ENCODE peak calls at places on chromosomes 2 and 18, in six cellular contexts. F is cardiac fibroblast; L is NCI-H1092; E is neural progenitor cell; G is activated CD4-positive, alpha-beta T cell treated with anti-CD3 and anti-CD28 coated beads, Interleukin-2, amount 50 U/mL, for 24 hours; Q is erythroblast. D is an unnamed sample.
A peak's percentile ranks its signal among the peaks of the same experiment; 100 is the strongest.

GRCh38 chr2:156903335-156903734 is 354.2 kb upstream of the GALNT5 start:
- DNase-seq in F (no peak), L (no peak), G (no peak), Q (no peak), E (no peak), D (no peak)

GRCh38 chr18:70207181-70207580 is 1.7 kb upstream of the RTTN start:
- DNase-seq in G (no peak), L (no peak), Q (no peak), E (peak; percentile 3), F (no peak), D (no peak)

GRCh38 chr2:29066271-29066860 is 8.0 kb downstream of the PCARE start:
- DNase-seq in Q (no peak), L (no peak), E (no peak), G (no peak), F (peak; percentile 67), D (peak; percentile 47)

GRCh38 chr2:218217366-218218309 is 649 bp downstream of the ARPC2 start:
- DNase-seq in E (peak; percentile 60), Q (peak; percentile 57), G (peak; percentile 44), L (no peak), F (peak; percentile 46), D (peak; percentile 64)

GRCh38 chr2:127680706-127681287 is 5.5 kb upstream of the LIMS2 start:
- DNase-seq in G (no peak), E (no peak), Q (no peak), L (no peak), F (no peak), D (peak; percentile 45)

GRCh38 chr2:239309398-239310245 is 91.2 kb downstream of the HDAC4 start:
- DNase-seq in L (no peak), G (no peak), E (no peak), Q (no peak), F (no peak), D (peak; percentile 44)

GRCh38 chr2:128315122-128315828 is 3.4 kb downstream of the HS6ST1 start:
- DNase-seq in E (peak; percentile 33), L (no peak), F (no peak), G (no peak), Q (no peak), D (peak; percentile 37)

GRCh38 chr2:112182581-112183034 is 44.4 kb downstream of the FBLN7 start:
- DNase-seq in L (peak; percentile 32), F (no peak), Q (no peak), G (no peak), E (peak; percentile 40), D (peak; percentile 54)

GRCh38 chr18:46037512-46038305 is 34.4 kb downstream of the PSTPIP2 start:
- DNase-seq in F (no peak), E (no peak), L (no peak), G (no peak), Q (no peak), D (no peak)

GRCh38 chr2:116952254-116952653 is 862.2 kb upstream of the DDX18 start:
- DNase-seq in F (no peak), L (no peak), Q (no peak), E (peak; percentile 42), G (no peak), D (no peak)

GRCh38 chr2:38113999-38114708 is 38.2 kb upstream of the CYP1B1 start:
- DNase-seq in F (peak; percentile 96), G (no peak), L (no peak), Q (no peak), E (no peak), D (no peak)

GRCh38 chr2:157751462-157752058 is 122.9 kb upstream of the ACVR1C start:
- DNase-seq in Q (peak; percentile 10), G (no peak), E (peak; percentile 15), L (no peak), F (no peak), D (no peak)

GRCh38 chr2:129673881-129674513 is 305.5 kb upstream of the RAB6C start:
- DNase-seq in Q (no peak), E (no peak), L (no peak), F (no peak), G (no peak), D (peak; percentile 62)

GRCh38 chr2:105773568-105773967 is 28.9 kb downstream of the NCK2 start:
- DNase-seq in G (no peak), L (peak; percentile 3), F (no peak), E (no peak), Q (no peak), D (peak; percentile 18)

GRCh38 chr2:151478011-151478410 is 68.3 kb downstream of the RIF1 start:
- DNase-seq in L (no peak), F (no peak), G (no peak), Q (no peak), E (no peak), D (no peak)

GRCh38 chr18:57813245-57813644 is 10.1 kb upstream of the ATP8B1 start:
- DNase-seq in G (no peak), F (peak; percentile 79), L (no peak), Q (no peak), E (no peak), D (peak; percentile 68)

GRCh38 chr2:67455219-67456142 is 58.3 kb downstream of the ETAA1 start:
- DNase-seq in G (no peak), Q (no peak), F (no peak), E (no peak), L (no peak), D (no peak)

GRCh38 chr2:206556357-206556949 is 85.8 kb upstream of the FAM237A start:
- DNase-seq in E (peak; percentile 52), L (no peak), Q (peak; percentile 20), F (peak; percentile 64), G (no peak), D (no peak)

GRCh38 chr2:215614296-215614695 is 178.4 kb upstream of the FN1 start:
- DNase-seq in Q (no peak), G (no peak), L (peak; percentile 33), E (peak; percentile 25), F (no peak), D (no peak)

GRCh38 chr2:145408980-145409379 is 889.1 kb upstream of the ZEB2 start:
- DNase-seq in E (no peak), G (no peak), F (no peak), L (no peak), Q (no peak), D (no peak)

GRCh38 chr18:79733996-79734770 is 54.6 kb downstream of the CTDP1 start:
- DNase-seq in F (no peak), E (no peak), G (no peak), L (no peak), Q (no peak), D (no peak)

GRCh38 chr18:41464278-41464677 is 490.8 kb upstream of the PIK3C3 start:
- DNase-seq in F (no peak), G (no peak), E (no peak), Q (no peak), L (no peak), D (no peak)

GRCh38 chr2:54986266-54986665 is 64.0 kb downstream of the RTN4 start:
- DNase-seq in F (no peak), Q (no peak), G (no peak), E (no peak), L (no peak), D (no peak)

GRCh38 chr2:72140621-72140960 is 7.1 kb downstream of the CYP26B1 start:
- DNase-seq in Q (no peak), L (no peak), F (no peak), E (no peak), G (no peak), D (peak; percentile 40)

GRCh38 chr2:28639092-28639691 is 112.4 kb upstream of the PPP1CB start:
- DNase-seq in E (no peak), G (no peak), Q (no peak), L (no peak), F (no peak), D (no peak)

GRCh38 chr18:39435986-39436385 is 1870.4 kb upstream of the CELF4 start:
- DNase-seq in L (no peak), G (no peak), Q (no peak), E (no peak), F (no peak), D (no peak)

GRCh38 chr2:19351914-19352697 is 6.3 kb downstream of the OSR1 start:
- DNase-seq in L (no peak), Q (no peak), F (no peak), G (no peak), E (peak; percentile 54), D (no peak)